ENCODE peak calls at places on chromosome 3, in seven cellular contexts. V is hepatocyte; X is HCT116; L is left ventricle myocardium inferior; S is H1; N is CD8-positive, alpha-beta T cell; R is uterus. E is an unnamed sample.

GRCh38 chr3:45218578-45219390 is 7.3 kb downstream of the TMEM158 start:
- DNase-seq in S (no peak), N (no peak), X (no peak), V (no peak), L (no peak), R (peak; percentile 43), E (no peak)

GRCh38 chr3:126393563-126393962 is 1.1 kb upstream of the CFAP100 start:
- DNase-seq in L (no peak), V (no peak), X (no peak), R (no peak), N (no peak), S (no peak), E (no peak)

GRCh38 chr3:35200056-35200455 is 439.3 kb upstream of the ARPP21 start:
- DNase-seq in N (no peak), S (no peak), V (no peak), R (no peak), X (no peak), L (no peak), E (no peak)

GRCh38 chr3:9339750-9340449 is 23.0 kb upstream of the THUMPD3 start:
- DNase-seq in N (no peak), X (peak; percentile 12), S (no peak), L (no peak), R (no peak), V (peak; percentile 26), E (no peak)

GRCh38 chr3:180265551-180265950 is 228.8 kb upstream of the PEX5L start:
- DNase-seq in L (no peak), S (no peak), V (no peak), N (no peak), X (no peak), R (no peak), E (no peak)

GRCh38 chr3:108623504-108623903 is 34.0 kb downstream of the DZIP3 start:
- DNase-seq in S (no peak), X (no peak), V (no peak), R (no peak), N (no peak), L (no peak), E (no peak)

GRCh38 chr3:76586471-76586870 is 453.4 kb upstream of the ROBO2 start:
- DNase-seq in R (no peak), V (no peak), L (no peak), S (no peak), N (no peak), X (no peak), E (no peak)

GRCh38 chr3:138165061-138165460 is 9.7 kb downstream of the DBR1 start:
- DNase-seq in S (no peak), L (no peak), V (no peak), N (no peak), X (no peak), R (no peak), E (no peak)

GRCh38 chr3:68249265-68249664 is 594.9 kb upstream of the SUCLG2 start:
- DNase-seq in X (no peak), V (no peak), N (no peak), R (no peak), S (no peak), L (no peak), E (no peak)

GRCh38 chr3:131881777-131882176 is 153.0 kb downstream of the CPNE4 start:
- DNase-seq in V (no peak), N (no peak), S (no peak), X (no peak), R (no peak), L (no peak), E (no peak)

GRCh38 chr3:151445283-151446001 is 15.4 kb downstream of the IGSF10 start:
- DNase-seq in R (no peak), X (no peak), S (no peak), L (no peak), N (no peak), V (no peak), E (no peak)

GRCh38 chr3:106103383-106103782 is 234.6 kb upstream of the CBLB start:
- DNase-seq in S (no peak), N (no peak), L (no peak), R (no peak), X (no peak), V (no peak), E (no peak)

GRCh38 chr3:126540946-126541627 is 17.1 kb downstream of the CHST13 start:
- DNase-seq in N (no peak), R (peak; percentile 0), S (no peak), X (no peak), V (no peak), L (no peak), E (no peak)

GRCh38 chr3:177522051-177522450 is 324.8 kb upstream of the TBL1XR1 start:
- DNase-seq in R (no peak), X (no peak), N (no peak), L (no peak), S (no peak), V (no peak), E (no peak)

GRCh38 chr3:171790898-171791694 is 19.2 kb downstream of the PLD1 start:
- DNase-seq in V (no peak), R (no peak), S (no peak), L (no peak), X (no peak), N (no peak), E (no peak)

GRCh38 chr3:60365360-60365759 is 885.9 kb downstream of the FHIT start:
- DNase-seq in L (no peak), V (no peak), R (no peak), S (no peak), X (no peak), N (no peak), E (no peak)

GRCh38 chr3:2921903-2922302 is 188.3 kb downstream of the IL5RA start:
- DNase-seq in R (no peak), V (peak; percentile 59), X (no peak), S (no peak), N (no peak), L (no peak), E (no peak)

GRCh38 chr3:178618197-178618596 is 82.0 kb downstream of the KCNMB2 start:
- DNase-seq in N (no peak), V (peak; percentile 37), R (no peak), S (no peak), L (no peak), X (no peak), E (no peak)

GRCh38 chr3:181616088-181617070 is 95.3 kb upstream of the SOX2 start:
- DNase-seq in R (no peak), V (no peak), N (no peak), S (no peak), X (no peak), L (no peak), E (peak; percentile 51)

GRCh38 chr3:181622365-181622764 is 89.4 kb upstream of the SOX2 start:
- DNase-seq in V (no peak), X (no peak), L (no peak), N (no peak), S (no peak), R (no peak), E (no peak)

GRCh38 chr3:181623924-181624694 is 87.6 kb upstream of the SOX2 start:
- DNase-seq in L (no peak), R (no peak), V (peak; percentile 22), X (peak; percentile 2), N (no peak), S (no peak), E (peak; percentile 73)

GRCh38 chr3:181618260-181618659 is 93.5 kb upstream of the SOX2 start:
- DNase-seq in X (no peak), S (no peak), N (no peak), L (no peak), R (no peak), V (no peak), E (no peak)

DNA sequence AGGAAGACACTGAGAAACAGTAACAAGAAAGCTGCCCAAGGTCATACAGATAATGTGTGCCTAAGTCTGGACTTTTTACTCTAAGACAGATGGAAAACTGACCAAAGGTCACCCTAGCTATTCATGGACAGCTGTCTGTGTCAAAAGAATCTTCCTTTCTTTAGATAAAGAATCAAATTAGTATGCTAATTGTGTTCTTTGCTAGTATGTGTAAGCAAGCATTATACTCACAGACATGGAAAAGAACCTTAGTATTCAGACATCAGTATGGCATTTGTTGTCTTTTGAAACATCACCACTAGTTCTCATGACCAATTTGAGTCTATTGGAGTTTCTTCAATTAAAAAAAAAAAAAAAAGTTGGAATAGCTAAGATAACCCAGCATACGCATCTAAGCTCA is 91.8 kb upstream of the SOX2 start:
- DNase-seq in N (no peak), L (no peak), R (no peak), V (no peak), X (no peak), S (no peak), E (peak; percentile 59)
- H3K4me1 ChIP-seq in N (no peaks in the 10 kb centered on the region), L (no peaks in the 10 kb centered on the region), R (no peaks in the 10 kb centered on the region), V (no peaks in the 10 kb centered on the region), X (peaks cover 8% of the 10 kb centered on the region), S (no peaks in the 10 kb centered on the region), E (peaks cover 51% of the 10 kb centered on the region)

GRCh38 chr3:193812078-193812725 is 219.2 kb downstream of the OPA1 start:
- DNase-seq in V (no peak), L (no peak), R (no peak), N (no peak), S (no peak), X (no peak), E (peak; percentile 81)
- H3K4me3 ChIP-seq in V (no peak overlapping the region), L (no peak overlapping the region), R (no peak overlapping the region), N (no peak overlapping the region), S (peak overlapping the region; percentile 5), X (no peak overlapping the region), E (no peak overlapping the region)

DNA sequence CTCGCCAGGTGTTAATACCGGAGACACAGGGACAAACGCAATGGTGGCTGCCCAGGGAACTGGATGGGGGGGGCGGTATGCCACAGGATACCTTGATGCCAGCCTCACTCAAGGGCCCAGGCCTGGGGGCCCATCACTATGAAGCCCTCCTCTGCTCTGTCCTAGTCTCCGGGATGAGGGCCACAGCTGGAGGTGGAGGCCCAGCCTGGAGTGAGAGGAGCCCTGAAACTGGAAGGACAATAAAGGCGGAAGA is 1.5 kb upstream of the CAMK2N2 start:
- DNase-seq in V (no peak), L (no peak), R (no peak), N (no peak), X (no peak), S (no peak), E (no peak)
- H3K27me3 ChIP-seq in V (peaks cover 58% of the 10 kb centered on the region), L (peaks cover 98% of the 10 kb centered on the region), R (peaks cover 27% of the 10 kb centered on the region), N (peaks cover 31% of the 10 kb centered on the region), X (no peaks in the 10 kb centered on the region), S (peaks cover 7% of the 10 kb centered on the region), E (peaks cover 13% of the 10 kb centered on the region)

DNA sequence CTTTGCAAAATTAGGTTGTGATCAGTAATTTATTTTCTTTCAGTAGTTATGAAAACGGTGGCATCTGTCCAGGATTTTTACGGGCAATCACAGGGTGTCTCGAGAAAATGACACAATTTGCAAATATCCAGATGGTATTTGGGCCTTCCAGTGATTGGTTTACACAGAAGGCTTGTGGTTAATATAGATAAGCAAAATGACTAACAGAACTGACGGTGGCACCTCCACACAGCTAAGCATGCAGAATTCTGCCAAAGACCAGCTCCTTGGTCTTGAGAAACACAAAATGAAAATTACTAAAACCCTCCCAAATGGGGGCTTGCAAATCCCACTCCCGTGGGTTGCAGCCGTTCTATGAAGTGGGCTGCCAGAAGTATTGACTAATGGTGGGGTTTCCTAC is 5.5 kb downstream of the ARHGEF3 start:
- DNase-seq in N (no peak), R (no peak), V (no peak), S (no peak), X (no peak), L (no peak), E (no peak)
- H3K4me1 ChIP-seq in N (peaks cover 63% of the 10 kb centered on the region), R (no peaks in the 10 kb centered on the region), V (peaks cover 11% of the 10 kb centered on the region), S (no peaks in the 10 kb centered on the region), X (peaks cover 13% of the 10 kb centered on the region), L (peaks cover 81% of the 10 kb centered on the region), E (peaks cover 5% of the 10 kb centered on the region)

GRCh38 chr3:51733859-51734571 is 27.1 kb downstream of the GRM2 start:
- DNase-seq in V (no peak), R (no peak), X (no peak), N (no peak), L (no peak), S (no peak), E (no peak)
- H3K4me3 ChIP-seq in V (no peak overlapping the region), R (no peak overlapping the region), X (no peak overlapping the region), N (no peak overlapping the region), L (no peak overlapping the region), S (no peak overlapping the region), E (no peak overlapping the region)